ENCODE peak calls at places on chromosomes 6 and 20, in seven cellular contexts. Z is foreskin keratinocyte, T is SJSA1, G is neural progenitor cell, I is AG04450, W is fibroblast of lung, H is WERI-Rb-1. K is an unnamed sample.

GRCh38 chr6:25122001-25122400 is 157.2 kb upstream of the CARMIL1 start:
- DNase-seq in Z (no peak), T (no peak), H (no peak), I (no peak), W (peak; percentile 37), G (no peak), K (peak; percentile 15)

GRCh38 chr20:29497261-29497671 is 1760.2 kb upstream of the DEFB115 start:
- DNase-seq in G (no peak), W (no peak), T (peak; percentile 43), Z (no peak), I (no peak), H (peak; percentile 56), K (no peak)

GRCh38 chr6:38959138-38959537 is 89.4 kb upstream of the GLP1R start:
- DNase-seq in I (no peak), Z (no peak), H (no peak), T (no peak), G (no peak), W (no peak), K (no peak)

GRCh38 chr6:80610821-80611220 is 504.4 kb downstream of the BCKDHB start:
- DNase-seq in Z (peak; percentile 48), I (no peak), W (peak; percentile 71), H (no peak), T (no peak), G (no peak), K (no peak)

GRCh38 chr6:160031442-160031841 is 62.6 kb downstream of the IGF2R start:
- DNase-seq in W (peak; percentile 59), I (no peak), T (no peak), Z (no peak), G (no peak), H (no peak), K (no peak)

GRCh38 chr6:48144024-48144423 is 33.0 kb upstream of the PTCHD4 start:
- DNase-seq in W (peak; percentile 64), I (no peak), Z (no peak), T (no peak), H (no peak), G (no peak), K (no peak)

GRCh38 chr6:10759884-10760329 is 12.3 kb downstream of the TMEM14B start:
- DNase-seq in Z (peak; percentile 95), I (peak; percentile 33), H (peak; percentile 54), W (peak; percentile 95), G (no peak), T (peak; percentile 68), K (no peak)

GRCh38 chr6:28719275-28719940 is 193.7 kb downstream of the GPX5 start:
- DNase-seq in H (no peak), W (peak; percentile 18), T (peak; percentile 50), G (no peak), I (no peak), Z (no peak), K (peak; percentile 14)

GRCh38 chr20:11499235-11499634 is 418.5 kb upstream of the BTBD3 start:
- DNase-seq in Z (no peak), G (no peak), W (peak; percentile 29), I (no peak), H (no peak), T (no peak), K (no peak)

GRCh38 chr20:33444797-33445560 is 1.4 kb upstream of the SNTA1 start:
- DNase-seq in T (no peak), Z (peak; percentile 13), G (no peak), W (no peak), H (peak; percentile 50), I (no peak), K (no peak)

GRCh38 chr6:2429460-2429859 is 184.1 kb upstream of the GMDS start:
- DNase-seq in T (peak; percentile 58), Z (no peak), I (peak; percentile 13), G (no peak), H (no peak), W (peak; percentile 50), K (no peak)

GRCh38 chr6:41353333-41353732 is 17.9 kb downstream of the NCR2 start:
- DNase-seq in H (no peak), W (no peak), T (peak; percentile 11), Z (no peak), I (no peak), G (no peak), K (no peak)

GRCh38 chr6:1595271-1596087 is 14.2 kb upstream of the FOXC1 start:
- DNase-seq in W (no peak), I (no peak), G (no peak), H (no peak), Z (no peak), T (no peak), K (no peak)

GRCh38 chr6:42171813-42172595 is 1.2 kb upstream of the GUCA1A start:
- DNase-seq in Z (no peak), I (no peak), W (no peak), G (no peak), T (no peak), H (no peak), K (no peak)

GRCh38 chr6:10099086-10099499 is 315.8 kb downstream of the TFAP2A start:
- DNase-seq in G (no peak), H (no peak), T (no peak), I (no peak), W (no peak), Z (peak; percentile 5), K (peak; percentile 21)

GRCh38 chr6:939526-940252 is 246.8 kb upstream of the EXOC2 start:
- DNase-seq in Z (no peak), W (no peak), I (no peak), T (no peak), G (no peak), H (no peak), K (no peak)

DNA sequence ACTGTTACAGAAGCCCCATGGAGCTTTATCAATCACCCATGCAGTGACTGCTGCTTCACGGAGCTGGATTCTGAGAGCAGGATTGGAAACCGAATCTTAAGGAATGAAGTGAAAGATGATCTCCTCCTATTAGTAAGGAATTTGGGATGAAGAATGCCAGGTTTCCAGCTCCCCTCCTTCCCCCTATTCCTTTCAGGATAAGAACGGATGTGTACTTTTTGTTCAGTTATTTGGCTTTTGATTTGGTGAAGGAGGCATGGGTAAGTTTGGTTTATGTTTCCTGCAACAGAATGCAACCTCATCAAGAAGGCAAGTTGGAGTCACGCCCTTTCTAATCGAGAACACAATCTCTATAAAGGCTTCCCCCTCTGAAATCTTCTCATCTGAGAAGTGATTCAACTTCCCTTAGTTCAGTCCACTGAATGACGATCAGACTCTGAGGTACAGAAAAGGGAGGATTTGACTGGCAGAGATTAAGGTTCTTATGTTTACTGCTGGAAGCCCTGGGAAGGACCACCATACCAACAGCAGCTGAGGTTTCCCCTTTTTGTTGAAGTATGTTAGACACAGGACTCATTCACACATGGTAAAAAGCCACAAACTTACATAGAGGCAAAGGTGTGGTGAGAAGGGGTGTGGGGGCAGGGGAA is 5.5 kb downstream of the ELMO2 start:
- DNase-seq in Z (no peak), W (peak; percentile 48), T (no peak), G (peak; percentile 28), I (no peak), H (peak; percentile 20), K (no peak)
- H3K27ac ChIP-seq in Z (no peak overlapping the region), W (peak overlapping the region; percentile 55), T (no peak overlapping the region), G (no peak overlapping the region), I (peak overlapping the region; percentile 80), H (peak overlapping the region; percentile 71), K (no peak overlapping the region)

GRCh38 chr20:56932575-56933330 is 303.6 kb downstream of the TFAP2C start:
- DNase-seq in Z (no peak), H (no peak), W (no peak), T (no peak), I (no peak), G (no peak), K (no peak)

GRCh38 chr20:56926501-56926900 is 297.4 kb downstream of the TFAP2C start:
- DNase-seq in T (no peak), G (no peak), H (no peak), W (no peak), Z (no peak), I (no peak), K (no peak)

GRCh38 chr20:56933331-56933698 is 304.2 kb downstream of the TFAP2C start:
- DNase-seq in Z (no peak), H (no peak), T (no peak), I (no peak), W (no peak), G (no peak), K (no peak)

GRCh38 chr20:56928007-56928406 is 298.9 kb downstream of the TFAP2C start:
- DNase-seq in H (no peak), W (no peak), T (no peak), Z (no peak), I (no peak), G (peak; percentile 35), K (no peak)

GRCh38 chr20:56929606-56930005 is 300.5 kb downstream of the TFAP2C start:
- DNase-seq in G (peak; percentile 26), T (no peak), W (no peak), Z (no peak), H (no peak), I (no peak), K (no peak)
- H3K27ac ChIP-seq in G (no peak overlapping the region), T (no peak overlapping the region), W (no peak overlapping the region), Z (no peak overlapping the region), H (no peak overlapping the region), I (no peak overlapping the region), K (no peak overlapping the region)

GRCh38 chr6:49964064-49964463 is at the start of gene DEFB114:
- DNase-seq in I (no peak), G (no peak), T (no peak), W (no peak), H (no peak), Z (no peak), K (no peak)
- H3K27ac ChIP-seq in I (no peak within 1 kb of the TSS), G (no peak within 1 kb of the TSS), T (no peak within 1 kb of the TSS), W (no peak within 1 kb of the TSS), H (no peak within 1 kb of the TSS), Z (no peak within 1 kb of the TSS), K (no peak within 1 kb of the TSS)

GRCh38 chr6:134318396-134319281 is 727 bp upstream of the SGK1 start:
- DNase-seq in W (no peak), T (no peak), I (no peak), G (no peak), H (no peak), Z (no peak), K (no peak)

GRCh38 chr6:134315189-134315588 is 2.7 kb downstream of the SGK1 start:
- DNase-seq in H (no peak), G (no peak), T (no peak), Z (no peak), W (no peak), I (no peak), K (no peak)

GRCh38 chr6:134315974-134316391 is 1.9 kb downstream of the SGK1 start:
- DNase-seq in H (no peak), W (no peak), T (no peak), Z (no peak), G (no peak), I (no peak), K (no peak)

GRCh38 chr6:134317471-134318131 is at the start of gene SGK1:
- DNase-seq in I (no peak), Z (peak; percentile 29), T (no peak), H (no peak), G (peak; percentile 56), W (peak; percentile 47), K (no peak)

DNA sequence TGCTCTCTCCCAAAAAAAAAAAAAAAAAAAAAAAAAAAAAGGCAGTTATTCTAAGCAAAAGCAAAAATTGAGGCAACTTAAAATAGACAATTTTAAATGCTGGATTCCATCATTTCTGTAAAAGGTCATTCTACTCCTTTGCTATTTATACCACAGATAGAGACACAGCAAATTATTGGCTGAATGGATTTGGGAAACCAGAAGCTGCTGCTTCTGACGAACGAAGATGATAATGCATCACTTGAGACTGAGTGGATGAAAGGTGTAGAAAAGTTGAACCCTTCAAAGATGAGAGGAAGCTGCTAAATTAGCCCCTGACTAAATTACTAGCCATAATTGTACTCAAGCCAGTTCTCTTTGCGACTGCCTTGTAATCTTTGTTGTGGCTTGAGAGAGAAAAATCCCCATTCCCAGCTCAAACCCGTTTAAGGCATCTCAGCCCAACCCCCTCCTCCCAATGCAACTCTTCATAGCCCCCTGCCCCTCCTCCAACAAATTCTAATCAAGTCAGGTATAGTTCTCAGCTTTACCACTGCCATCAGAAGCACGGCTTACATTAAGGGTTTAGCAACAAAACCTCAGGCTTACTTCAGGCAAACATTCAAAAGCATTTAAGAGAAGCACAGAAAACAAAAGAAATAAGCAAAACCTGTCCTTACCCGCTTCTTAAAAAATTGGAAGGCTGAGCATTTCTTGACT is 1.0 kb downstream of the SGK1 start:
- DNase-seq in G (peak; percentile 29), T (no peak), H (no peak), Z (no peak), W (no peak), I (no peak), K (no peak)
- H3K27ac ChIP-seq in G (no peak overlapping the region), T (no peak overlapping the region), H (no peak overlapping the region), Z (no peak overlapping the region), W (no peak overlapping the region), I (no peak overlapping the region), K (no peak overlapping the region)